ENCODE peak calls at places on chromosome 10, in five cellular contexts. E, K, Z, X and T are unnamed samples.

GRCh38 chr10:63588436-63589180 is 67.4 kb downstream of the REEP3 start:
- DNase-seq in E (no peak), X (peak), K (no peak), Z (no peak), T (no peak)

GRCh38 chr10:106582291-106582690 is 582.2 kb downstream of the SORCS1 start:
- DNase-seq in E (no peak), K (no peak), Z (no peak), X (peak), T (no peak)

GRCh38 chr10:126917975-126918908 is 13.0 kb downstream of the DOCK1 start:
- DNase-seq in Z (no peak), E (no peak), X (no peak), K (no peak), T (no peak)

GRCh38 chr10:88278912-88279311 is 304.2 kb downstream of the RNLS start:
- DNase-seq in Z (no peak), X (no peak), K (no peak), E (peak), T (peak)

GRCh38 chr10:53899463-53899862 is 901.6 kb downstream of the PCDH15 start:
- DNase-seq in K (no peak), E (no peak), Z (no peak), X (no peak), T (no peak)

GRCh38 chr10:11522821-11523245 is 88.6 kb downstream of the USP6NL start:
- DNase-seq in X (no peak), E (no peak), K (no peak), Z (no peak), T (no peak)

GRCh38 chr10:99532687-99533495 is at the start of gene NKX2-3:
- DNase-seq in E (no peak), K (peak), Z (peak), X (peak), T (peak)

GRCh38 chr10:86293323-86293840 is 73.2 kb downstream of the GRID1 start:
- DNase-seq in K (no peak), X (no peak), E (no peak), Z (no peak), T (no peak)

GRCh38 chr10:88080213-88080612 is 216.8 kb downstream of the PTEN start:
- DNase-seq in Z (peak), K (no peak), X (peak), E (peak), T (no peak)

GRCh38 chr10:2986341-2986933 is 80.9 kb upstream of the PFKP start:
- DNase-seq in Z (no peak), K (no peak), X (no peak), E (no peak), T (no peak)

GRCh38 chr10:61902448-61903183 is 1.1 kb downstream of the ARID5B start:
- DNase-seq in X (peak), E (peak), K (no peak), Z (peak), T (peak)

GRCh38 chr10:75294031-75294437 is 58.3 kb upstream of the COMTD1 start:
- DNase-seq in Z (no peak), E (peak), K (no peak), X (no peak), T (no peak)

GRCh38 chr10:89213191-89213808 is 6.2 kb upstream of the CH25H start:
- DNase-seq in E (peak), Z (peak), K (no peak), X (peak), T (no peak)

GRCh38 chr10:44564801-44565200 is 179.9 kb upstream of the CXCL12 start:
- DNase-seq in K (no peak), Z (no peak), E (no peak), X (no peak), T (no peak)

GRCh38 chr10:69470463-69471163 is 19.3 kb downstream of the TSPAN15 start:
- DNase-seq in Z (no peak), X (no peak), K (no peak), E (no peak), T (no peak)

GRCh38 chr10:78283069-78283682 is 249.5 kb downstream of the RPS24 start:
- DNase-seq in K (peak), E (no peak), Z (no peak), X (no peak), T (no peak)

GRCh38 chr10:112580267-112580666 is 133.3 kb downstream of the VTI1A start:
- DNase-seq in E (no peak), X (no peak), K (no peak), Z (no peak), T (no peak)

GRCh38 chr10:46541017-46541661 is 15.3 kb downstream of the GPRIN2 start:
- DNase-seq in X (no peak), E (no peak), K (peak), Z (no peak), T (peak)
- TF ChIP-seq CTCF in X (no peak), E (peak), K (peak), Z (no peak), T (no peak)

DNA sequence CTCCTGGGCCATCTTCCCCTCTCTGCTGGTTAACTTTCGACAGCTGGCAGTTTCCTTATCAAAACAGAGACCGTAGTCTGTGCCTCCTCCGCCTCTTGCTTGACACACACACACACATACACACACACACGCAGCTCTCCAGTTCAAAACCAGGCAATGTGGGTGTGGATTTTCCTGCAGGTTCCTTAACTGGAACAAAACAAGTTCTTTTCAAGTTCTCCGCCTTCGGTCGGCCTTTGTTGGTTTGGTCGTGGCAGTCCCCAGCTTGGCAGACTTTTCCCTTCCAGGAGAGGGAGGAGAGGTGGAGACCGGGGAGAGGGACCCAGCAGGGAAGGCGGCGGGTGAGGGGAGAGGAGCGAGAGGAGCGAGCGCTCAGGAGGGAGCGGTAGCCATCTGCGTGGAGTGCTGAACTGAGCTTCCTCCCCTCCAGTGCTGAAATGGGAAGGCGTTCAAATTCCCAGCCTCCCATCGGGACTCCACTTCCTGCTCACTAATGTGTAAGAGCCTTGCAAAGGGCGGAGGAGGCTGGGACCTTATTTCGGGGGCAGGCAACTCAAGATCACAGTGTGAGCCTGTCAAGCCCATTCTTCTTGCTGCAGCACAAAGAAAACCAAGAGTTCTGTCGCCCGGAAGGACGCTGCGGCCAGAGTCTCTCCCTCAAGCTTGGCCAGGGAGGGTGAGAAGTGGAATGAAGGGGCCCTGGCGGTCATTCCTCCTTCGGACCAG is 120.6 kb downstream of the PRPF18 start:
- DNase-seq in X (peak), K (peak), E (peak), Z (peak), T (peak)
- TF ChIP-seq CTCF in X (no peak), K (no peak), E (peak), Z (no peak), T (no peak)

DNA sequence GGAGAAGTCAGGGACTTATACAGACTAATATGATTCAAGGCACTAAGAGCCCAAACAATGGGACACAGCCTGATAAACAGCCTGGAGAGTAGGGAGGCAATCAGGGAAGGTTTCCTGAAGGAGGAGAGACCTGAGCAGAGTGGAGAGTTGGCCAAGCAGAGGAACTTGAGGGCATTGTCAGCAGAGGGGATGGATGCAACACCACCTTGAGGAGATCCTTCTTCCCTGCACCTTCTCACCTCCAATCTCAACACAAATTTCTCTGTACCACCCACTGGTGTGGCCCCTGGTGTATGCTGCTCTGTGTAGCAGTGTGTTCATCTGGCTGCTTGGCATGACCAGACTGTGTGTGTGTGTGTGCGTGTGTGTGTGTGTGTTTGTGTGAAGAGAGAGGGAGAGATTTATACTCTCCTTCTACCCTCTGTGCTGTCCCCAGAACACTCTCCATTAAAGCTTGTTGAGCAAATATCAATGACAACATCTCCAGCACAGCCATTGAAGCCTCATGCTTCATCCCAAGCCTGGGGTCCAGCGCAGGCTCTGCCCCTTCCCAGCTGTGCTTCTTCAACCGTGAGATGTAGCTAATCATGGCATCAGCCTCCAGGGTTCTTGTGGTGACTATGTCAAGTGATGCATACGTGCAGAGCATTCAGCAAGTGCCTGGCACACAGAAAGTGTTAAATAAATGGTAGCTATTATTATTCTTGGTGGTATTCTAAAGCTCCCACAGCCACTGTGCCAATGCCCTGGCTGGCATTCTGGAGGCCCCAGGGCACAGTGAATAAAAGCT is 146.3 kb downstream of the WDR11 start:
- DNase-seq in X (no peak), K (no peak), Z (no peak), E (no peak), T (no peak)
- TF ChIP-seq CTCF in X (no peak), K (no peak), Z (no peak), E (no peak), T (no peak)

DNA sequence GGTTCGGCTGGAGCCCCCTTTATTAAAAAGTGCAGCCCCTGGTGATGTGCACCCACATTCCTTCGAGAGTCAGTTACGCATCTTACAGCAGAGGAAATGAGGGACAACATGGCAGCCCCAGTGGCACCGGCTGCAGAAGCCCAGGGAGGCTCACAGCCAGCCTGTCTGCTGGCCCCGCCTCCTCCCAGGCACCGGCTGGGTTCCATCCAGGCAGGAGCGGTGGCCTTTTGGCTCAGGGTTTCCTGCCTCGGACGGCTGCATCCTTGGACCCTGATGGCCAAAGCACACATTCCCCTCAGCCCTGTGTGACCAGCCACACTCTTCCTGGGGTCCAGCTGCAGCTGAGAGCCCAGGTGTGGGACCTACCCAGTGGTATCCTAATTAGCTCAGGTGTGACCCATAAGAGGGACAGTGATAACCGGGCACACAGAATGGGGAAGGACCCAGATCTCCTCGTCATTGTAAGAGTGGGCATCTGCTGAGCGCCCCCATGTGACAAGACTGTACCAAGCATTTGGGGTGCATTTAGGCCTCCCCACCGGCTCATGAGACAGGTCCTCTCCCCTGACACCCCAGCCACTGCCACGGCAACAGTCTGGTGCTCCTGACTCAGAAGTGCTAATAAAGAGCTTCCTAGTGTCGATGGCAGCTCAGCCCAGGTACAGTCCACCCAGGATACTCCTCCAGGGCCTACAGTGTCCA is 63.3 kb upstream of the CHST15 start:
- DNase-seq in X (no peak), K (peak), E (no peak), Z (no peak), T (peak)
- TF ChIP-seq CTCF in X (no peak), K (no peak), E (no peak), Z (no peak), T (no peak)